ENCODE peak calls at places on chromosomes 11 and 22, in ten cellular contexts. E, U, F, Q, R, N, M, A, S and I are unnamed samples.

GRCh38 chr11:114080219-114080618 is 20.7 kb downstream of the ZBTB16 start:
- DNase-seq in E (no peak), R (peak; percentile 60), S (peak; percentile 72), U (no peak), M (no peak), F (no peak), A (no peak), N (no peak), Q (no peak), I (no peak)

GRCh38 chr11:70402685-70403084 is 4.4 kb downstream of the CTTN start:
- DNase-seq in R (no peak), Q (no peak), U (no peak), F (no peak), S (no peak), M (no peak), A (no peak), N (no peak), E (no peak), I (no peak)

GRCh38 chr11:61853698-61854169 is 25.6 kb downstream of the FADS2 start:
- DNase-seq in S (no peak), N (no peak), R (no peak), A (no peak), F (no peak), M (no peak), U (no peak), E (no peak), Q (no peak), I (peak; percentile 54)

GRCh38 chr11:8101421-8101820 is 20.4 kb downstream of the TUB start:
- DNase-seq in R (no peak), N (no peak), U (no peak), M (no peak), F (no peak), A (no peak), Q (no peak), S (no peak), E (no peak), I (no peak)

GRCh38 chr11:86805873-86806310 is 5.5 kb downstream of the PRSS23 start:
- DNase-seq in F (peak; percentile 71), E (no peak), Q (no peak), N (peak; percentile 48), U (no peak), R (no peak), M (no peak), S (no peak), A (no peak), I (no peak)

GRCh38 chr22:29524440-29525191 is 28.9 kb downstream of the THOC5 start:
- DNase-seq in Q (peak; percentile 61), N (peak; percentile 46), F (no peak), A (peak; percentile 22), R (peak; percentile 41), M (no peak), U (peak; percentile 2), E (no peak), S (no peak), I (no peak)

GRCh38 chr11:34238533-34238932 is 119.3 kb downstream of the ABTB2 start:
- DNase-seq in E (no peak), S (no peak), M (no peak), F (no peak), U (no peak), A (no peak), Q (no peak), R (no peak), N (no peak), I (no peak)

GRCh38 chr11:16815047-16815767 is 76.8 kb downstream of the C11orf58 start:
- DNase-seq in F (no peak), U (no peak), M (peak; percentile 87), N (no peak), Q (no peak), R (no peak), E (no peak), S (peak; percentile 71), A (peak; percentile 57), I (no peak)

GRCh38 chr22:21700822-21701221 is 34.8 kb downstream of the YPEL1 start:
- DNase-seq in Q (no peak), U (no peak), M (no peak), R (no peak), E (no peak), S (no peak), A (no peak), N (no peak), F (no peak), I (no peak)

GRCh38 chr11:17864478-17864941 is 129.9 kb downstream of the KCNC1 start:
- DNase-seq in Q (peak; percentile 53), R (no peak), E (peak; percentile 34), N (peak; percentile 28), U (no peak), S (no peak), M (no peak), F (no peak), A (peak; percentile 18), I (no peak)

GRCh38 chr11:64019106-64020031 is 16.4 kb upstream of the FLRT1 start:
- DNase-seq in A (no peak), U (no peak), N (no peak), F (no peak), S (no peak), E (no peak), Q (no peak), R (no peak), M (no peak), I (no peak)

GRCh38 chr11:72534859-72535547 is 100.7 kb upstream of the CLPB start:
- DNase-seq in Q (peak; percentile 45), E (no peak), R (peak; percentile 54), M (no peak), A (no peak), N (no peak), U (no peak), S (no peak), F (no peak), I (no peak)

GRCh38 chr22:29668681-29669080 is 51.1 kb upstream of the CABP7 start:
- DNase-seq in U (no peak), A (no peak), F (no peak), N (no peak), R (no peak), M (no peak), Q (no peak), S (no peak), E (no peak), I (no peak)

GRCh38 chr22:20133930-20134549 is 2.4 kb downstream of the ZDHHC8 start:
- DNase-seq in S (no peak), A (no peak), Q (no peak), N (no peak), U (no peak), M (no peak), F (no peak), R (no peak), E (no peak), I (no peak)

GRCh38 chr11:2433106-2433925 is 11.0 kb downstream of the TRPM5 start:
- DNase-seq in A (no peak), U (no peak), Q (no peak), R (no peak), S (no peak), F (no peak), E (no peak), N (no peak), M (peak; percentile 42), I (no peak)

GRCh38 chr11:104198576-104198975 is 34.6 kb upstream of the PDGFD start:
- DNase-seq in F (no peak), Q (no peak), M (no peak), U (no peak), E (no peak), A (no peak), S (no peak), N (no peak), R (no peak), I (no peak)

GRCh38 chr22:46719921-46720320 is 18.1 kb downstream of the CERK start:
- DNase-seq in R (no peak), Q (no peak), F (no peak), U (no peak), E (no peak), S (no peak), N (no peak), A (no peak), M (no peak), I (no peak)

GRCh38 chr11:68842427-68843051 is 823 bp upstream of the CPT1A start:
- DNase-seq in A (no peak), F (no peak), E (no peak), U (peak; percentile 3), S (no peak), R (no peak), N (peak; percentile 4), Q (no peak), M (no peak), I (no peak)

GRCh38 chr22:45632791-45633515 is 38.7 kb upstream of the ATXN10 start:
- DNase-seq in F (no peak), A (no peak), U (no peak), S (no peak), N (no peak), E (no peak), M (no peak), R (peak; percentile 59), Q (no peak), I (no peak)

GRCh38 chr11:46729110-46730027 is 10.4 kb downstream of the F2 start:
- DNase-seq in F (no peak), Q (no peak), A (no peak), M (peak; percentile 40), S (no peak), N (no peak), U (no peak), E (no peak), R (no peak), I (no peak)

GRCh38 chr11:16603890-16604783 is 134.3 kb upstream of the C11orf58 start:
- DNase-seq in A (peak; percentile 46), M (peak; percentile 64), R (peak; percentile 72), F (no peak), S (peak; percentile 18), Q (peak; percentile 49), E (peak; percentile 20), N (no peak), U (no peak), I (no peak)

GRCh38 chr11:134578807-134579708 is 167.0 kb upstream of the B3GAT1 start:
- DNase-seq in U (no peak), Q (no peak), A (peak; percentile 35), N (no peak), F (no peak), R (no peak), S (peak; percentile 14), M (no peak), E (no peak), I (no peak)

GRCh38 chr11:57485217-57486007 is 25.1 kb downstream of the RTN4RL2 start:
- DNase-seq in F (no peak), M (no peak), E (no peak), N (no peak), R (no peak), S (no peak), Q (no peak), A (no peak), U (no peak), I (no peak)

GRCh38 chr22:30206964-30207363 is 39.6 kb downstream of the LIF start:
- DNase-seq in R (peak; percentile 97), N (no peak), F (no peak), A (no peak), E (peak; percentile 78), S (no peak), M (peak; percentile 43), Q (peak; percentile 71), U (no peak), I (no peak)

GRCh38 chr22:29670615-29671014 is 49.2 kb upstream of the CABP7 start:
- DNase-seq in F (no peak), S (no peak), N (no peak), R (no peak), Q (no peak), U (no peak), M (no peak), E (no peak), A (no peak), I (no peak)

GRCh38 chr22:26579331-26579886 is 10.5 kb downstream of the TPST2 start:
- DNase-seq in E (no peak), A (peak; percentile 62), M (no peak), R (no peak), S (no peak), F (peak; percentile 28), U (peak; percentile 50), Q (no peak), N (peak; percentile 73), I (no peak)